ENCODE peak calls at places on chromosomes 7 and 10, in eight cellular contexts. X is RCC 7860; V is A549; G is LoVo; Q is activated T-cell treated with anti-CD3 and anti-CD28 coated beads, Interleukin-2, amount 50 U/mL, for 72 hours; A is hypothalamus; U is naive thymus-derived CD4-positive, alpha-beta T cell; Y is T-helper 2 cell. M is an unnamed sample.

GRCh38 chr10:4291995-4292394 is 507.0 kb upstream of the KLF6 start:
- DNase-seq in Q (no peak), U (no peak), V (no peak), X (no peak), A (no peak), G (no peak), Y (no peak), M (peak)

GRCh38 chr7:78020131-78020873 is 221.7 kb downstream of the PHTF2 start:
- DNase-seq in X (peak), U (peak), V (peak), Y (peak), A (no peak), Q (peak), G (peak), M (peak)

GRCh38 chr7:859368-860030 is 16.9 kb upstream of the GET4 start:
- DNase-seq in X (no peak), U (no peak), Y (no peak), A (no peak), V (no peak), Q (no peak), G (no peak), M (no peak)

GRCh38 chr10:49083256-49083655 is 32.1 kb downstream of the VSTM4 start:
- DNase-seq in V (no peak), U (no peak), X (no peak), Q (no peak), G (no peak), Y (no peak), A (no peak), M (peak)

GRCh38 chr7:151251328-151251925 is 2.9 kb upstream of the SMARCD3 start:
- DNase-seq in Q (peak), A (peak), U (peak), G (peak), Y (no peak), V (peak), X (no peak), M (no peak)

GRCh38 chr10:67697646-67698245 is 1.8 kb upstream of the CTNNA3 start:
- DNase-seq in A (no peak), V (peak), Q (peak), U (peak), Y (peak), X (peak), G (peak), M (no peak)

GRCh38 chr10:60314306-60314940 is 75.3 kb downstream of the ANK3 start:
- DNase-seq in V (peak), G (peak), U (no peak), Y (peak), A (no peak), X (no peak), Q (no peak), M (no peak)

GRCh38 chr10:89744021-89744420 is 42.6 kb downstream of the KIF20B start:
- DNase-seq in Y (peak), Q (no peak), G (no peak), X (peak), U (no peak), A (no peak), V (no peak), M (no peak)

M was measured in tibial nerve.